ENCODE peak calls at places on chromosome 15, in five cellular contexts. R is left lung, E is adrenal gland, B is breast epithelium, F is GM13976. D is an unnamed sample.

GRCh38 chr15:39830166-39830565 is 47.5 kb upstream of the FSIP1 start:
- DNase-seq in R (no peak), B (no peak), F (no peak), E (no peak), D (no peak)

GRCh38 chr15:83010709-83011270 is 649 bp downstream of the C15orf40 start:
- DNase-seq in B (peak; percentile 34), F (peak; percentile 84), E (peak; percentile 85), R (peak; percentile 83), D (peak; percentile 92)

GRCh38 chr15:68375191-68375631 is 56.8 kb downstream of the ITGA11 start:
- DNase-seq in R (no peak), B (no peak), F (no peak), E (no peak), D (no peak)

GRCh38 chr15:60941448-60941847 is 287.7 kb downstream of the RORA start:
- DNase-seq in B (no peak), R (no peak), F (no peak), E (no peak), D (no peak)

GRCh38 chr15:76802411-76802810 is 102.7 kb downstream of the SCAPER start:
- DNase-seq in R (no peak), B (no peak), E (no peak), F (no peak), D (no peak)

GRCh38 chr15:76073554-76073953 is 13.8 kb downstream of the TMEM266 start:
- DNase-seq in F (no peak), R (no peak), E (no peak), B (no peak), D (no peak)

GRCh38 chr15:61393949-61394348 is 164.8 kb upstream of the RORA start:
- DNase-seq in E (no peak), B (peak; percentile 54), F (peak; percentile 16), R (no peak), D (no peak)

GRCh38 chr15:42385206-42385979 is 26.1 kb downstream of the CAPN3 start:
- DNase-seq in R (no peak), E (no peak), F (peak; percentile 68), B (no peak), D (peak; percentile 56)

GRCh38 chr15:90063733-90064247 is 38.5 kb downstream of the IDH2 start:
- DNase-seq in B (peak; percentile 37), R (peak; percentile 90), F (no peak), E (no peak), D (no peak)

GRCh38 chr15:38620108-38620507 is 55.5 kb upstream of the RASGRP1 start:
- DNase-seq in F (no peak), E (no peak), R (no peak), B (no peak), D (no peak)

GRCh38 chr15:94596707-94597106 is 365.3 kb downstream of the MCTP2 start:
- DNase-seq in B (no peak), F (no peak), R (no peak), E (no peak), D (no peak)

GRCh38 chr15:51168700-51169099 is 74.0 kb upstream of the TNFAIP8L3 start:
- DNase-seq in F (no peak), B (no peak), E (no peak), R (no peak), D (no peak)

GRCh38 chr15:51160484-51160883 is 65.8 kb upstream of the TNFAIP8L3 start:
- DNase-seq in B (no peak), E (no peak), R (no peak), F (no peak), D (no peak)

GRCh38 chr15:51161491-51162260 is 67.0 kb upstream of the TNFAIP8L3 start:
- DNase-seq in B (no peak), R (no peak), F (no peak), E (no peak), D (no peak)

GRCh38 chr15:51162865-51163762 is 68.4 kb upstream of the TNFAIP8L3 start:
- DNase-seq in R (no peak), F (peak; percentile 82), B (peak; percentile 30), E (peak; percentile 76), D (peak; percentile 81)

DNA sequence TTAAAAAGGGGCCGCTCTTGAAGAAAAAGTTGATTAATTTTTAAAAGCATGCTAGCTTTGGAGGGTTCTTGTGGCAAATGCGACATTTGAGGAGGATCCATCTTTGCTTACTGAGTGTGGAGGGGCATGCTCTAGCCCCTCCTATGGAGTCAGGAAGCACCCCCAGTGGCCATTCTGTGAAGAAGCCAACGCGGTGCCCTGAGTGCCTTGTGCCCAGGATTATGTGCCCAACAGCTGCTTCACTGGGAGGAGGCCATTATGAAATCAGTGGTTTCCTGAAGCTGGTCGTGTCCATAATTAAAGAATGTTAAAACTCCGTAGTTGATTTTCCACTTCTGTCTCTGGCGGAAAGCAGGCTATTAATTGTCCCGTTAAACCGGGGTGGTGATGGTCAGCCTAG is 69.1 kb upstream of the TNFAIP8L3 start:
- DNase-seq in R (no peak), E (no peak), F (no peak), B (no peak), D (no peak)
- TF ChIP-seq CTCF in R (no peak), E (peak; percentile 8), F (no peak), B (no peak), D (no peak)

GRCh38 chr15:34620122-34620521 is 36.7 kb upstream of the GOLGA8B start:
- DNase-seq in B (no peak), R (no peak), F (no peak), E (no peak), D (no peak)

GRCh38 chr15:34618073-34618472 is 34.6 kb upstream of the GOLGA8B start:
- DNase-seq in B (no peak), E (no peak), F (no peak), R (no peak), D (no peak)

GRCh38 chr15:34620814-34621213 is 37.4 kb upstream of the GOLGA8B start:
- DNase-seq in R (no peak), E (no peak), B (no peak), F (no peak), D (no peak)

GRCh38 chr15:34619151-34619550 is 35.7 kb upstream of the GOLGA8B start:
- DNase-seq in B (no peak), R (no peak), E (no peak), F (no peak), D (no peak)

DNA sequence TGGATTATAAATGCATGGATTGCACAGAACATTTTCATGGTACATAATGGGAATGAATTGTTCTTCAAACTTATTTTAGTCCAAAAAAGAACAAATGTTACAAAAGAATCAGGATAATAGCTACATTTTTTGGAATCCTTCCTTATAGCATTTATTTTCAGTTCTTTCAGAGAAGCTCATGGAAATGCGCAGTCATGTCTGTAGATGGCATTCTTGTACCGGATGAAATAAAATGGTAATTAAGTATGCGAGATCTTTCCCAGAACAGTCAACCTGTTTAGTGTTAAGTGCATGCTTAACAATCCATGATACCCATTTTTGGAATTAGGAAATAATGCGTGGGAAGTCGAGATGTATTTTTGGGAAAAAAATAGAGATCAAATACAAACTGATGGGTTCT is 38.2 kb upstream of the GOLGA8B start:
- DNase-seq in F (peak; percentile 4), E (no peak), B (no peak), R (no peak), D (no peak)
- TF ChIP-seq CTCF in F (peak; percentile 13), E (peak; percentile 24), B (no peak), R (peak; percentile 20), D (peak; percentile 16)

DNA sequence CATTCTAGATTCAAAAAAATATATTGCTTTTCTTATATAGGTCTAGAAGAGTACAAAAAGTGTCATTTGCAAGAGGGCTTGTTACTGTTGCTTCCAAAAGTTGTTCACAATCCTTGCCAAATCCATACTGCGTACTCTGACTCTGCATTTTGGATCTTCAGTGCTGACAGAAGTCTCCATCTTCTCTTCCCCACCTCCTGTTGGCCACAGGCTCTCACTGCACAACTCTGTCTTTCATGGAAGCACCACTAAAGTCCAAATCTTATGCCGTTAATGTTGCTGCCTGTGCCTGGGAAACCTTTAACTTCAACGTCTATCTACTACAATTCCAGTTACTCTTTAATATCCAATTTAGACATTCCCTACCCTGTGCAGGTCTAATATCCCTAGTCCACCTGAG is 419.9 kb downstream of the NR2F2 start:
- DNase-seq in R (no peak), B (no peak), F (no peak), E (no peak), D (no peak)
- TF ChIP-seq CTCF in R (no peak), B (no peak), F (no peak), E (no peak), D (no peak)

GRCh38 chr15:70503798-70504304 is 259.5 kb downstream of the UACA start:
- DNase-seq in F (no peak), E (no peak), B (no peak), R (peak; percentile 60), D (no peak)

GRCh38 chr15:70505971-70506887 is 257.1 kb downstream of the UACA start:
- DNase-seq in R (no peak), E (no peak), F (no peak), B (no peak), D (no peak)

GRCh38 chr15:70505411-70505919 is 257.9 kb downstream of the UACA start:
- DNase-seq in F (no peak), B (peak; percentile 41), R (no peak), E (no peak), D (peak; percentile 57)

GRCh38 chr15:70504305-70504951 is 258.9 kb downstream of the UACA start:
- DNase-seq in R (peak; percentile 88), B (peak; percentile 53), F (peak; percentile 73), E (peak; percentile 55), D (peak; percentile 62)

DNA sequence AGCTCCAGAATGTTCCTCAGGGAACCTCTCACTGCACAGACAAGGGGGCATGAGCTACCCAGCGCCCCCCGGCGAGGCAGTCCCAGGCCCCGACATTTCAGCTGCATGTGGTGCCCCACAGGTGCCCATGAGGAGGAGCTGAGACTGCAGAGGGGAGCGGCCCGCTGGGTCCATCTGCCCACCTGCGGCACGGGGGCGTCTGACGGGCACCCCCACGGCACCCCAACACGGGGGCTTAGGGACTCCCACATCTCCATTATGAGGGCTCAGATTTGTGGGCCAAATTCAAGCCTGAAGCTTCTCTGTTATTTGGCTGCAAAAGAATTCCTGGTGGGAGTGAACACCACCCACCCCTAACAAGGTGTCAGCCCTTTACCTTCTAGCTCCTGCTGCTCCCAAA is 258.4 kb downstream of the UACA start:
- DNase-seq in R (no peak), B (no peak), E (no peak), F (no peak), D (no peak)
- TF ChIP-seq CTCF in R (no peak), B (no peak), E (no peak), F (no peak), D (no peak)

DNA sequence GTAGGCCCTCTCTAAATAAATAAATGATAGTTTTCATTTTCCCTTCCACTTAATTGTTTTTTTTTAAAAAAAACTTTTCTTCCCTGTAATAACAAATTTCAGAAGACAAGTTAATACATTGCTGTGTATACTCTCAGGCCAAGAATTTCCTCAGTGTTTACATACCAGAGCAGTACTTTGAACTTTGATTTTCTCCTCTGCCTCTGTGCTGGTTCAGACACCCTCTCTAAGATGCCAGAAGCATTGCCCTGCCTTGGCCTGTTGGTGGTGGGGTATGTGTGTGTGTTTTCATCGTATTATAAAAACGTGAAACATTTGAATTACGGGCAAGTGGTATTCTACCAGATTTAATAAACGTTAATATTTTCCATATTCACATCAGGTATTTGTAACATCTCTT is 70.1 kb downstream of the SMAD3 start:
- DNase-seq in F (no peak), B (no peak), E (no peak), R (no peak), D (no peak)
- TF ChIP-seq CTCF in F (no peak), B (no peak), E (no peak), R (no peak), D (no peak)

GRCh38 chr15:101152914-101153313 is 98.9 kb downstream of the CHSY1 start:
- DNase-seq in R (no peak), F (no peak), E (no peak), B (no peak), D (no peak)
- TF ChIP-seq CTCF in R (no peak), F (peak; percentile 35), E (peak; percentile 32), B (peak; percentile 7), D (peak; percentile 52)

GRCh38 chr15:51189579-51190397 is 95.1 kb upstream of the TNFAIP8L3 start:
- DNase-seq in R (no peak), F (no peak), B (no peak), E (no peak), D (no peak)
- TF ChIP-seq CTCF in R (no peak), F (no peak), B (no peak), E (no peak), D (no peak)